ENCODE peak calls at places on chromosomes 2 and 18, in six cellular contexts. V is endothelial cell; I is effector CD8-positive, alpha-beta T cell; D is ascending aorta; N is AG09319; S is left lobe of liver. M is an unnamed sample.

GRCh38 chr2:69143726-69144360 is 130.9 kb downstream of the ANTXR1 start:
- DNase-seq in V (no peak), D (no peak), S (no peak), N (no peak), I (no peak), M (no peak)

GRCh38 chr2:109264595-109265328 is 135.8 kb downstream of the SH3RF3 start:
- DNase-seq in D (no peak), I (no peak), S (no peak), V (no peak), N (peak; percentile 61), M (no peak)

GRCh38 chr2:15737314-15738224 is 145.9 kb downstream of the DDX1 start:
- DNase-seq in I (no peak), V (no peak), N (no peak), S (no peak), D (no peak), M (no peak)

GRCh38 chr2:73071452-73072399 is at the start of gene SFXN5:
- DNase-seq in N (peak; percentile 68), D (peak; percentile 97), V (peak; percentile 92), I (peak; percentile 80), S (peak; percentile 96), M (peak; percentile 69)

GRCh38 chr18:45316127-45316526 is 299.1 kb upstream of the SLC14A2 start:
- DNase-seq in V (no peak), D (no peak), S (no peak), I (no peak), N (no peak), M (no peak)

GRCh38 chr2:70546885-70547284 is 6.7 kb downstream of the TGFA start:
- DNase-seq in V (no peak), N (no peak), I (no peak), S (no peak), D (no peak), M (no peak)

GRCh38 chr2:144086965-144087364 is 433.0 kb downstream of the ZEB2 start:
- DNase-seq in D (no peak), S (no peak), N (no peak), I (no peak), V (no peak), M (no peak)

GRCh38 chr18:72107647-72108046 is 436.5 kb downstream of the CBLN2 start:
- DNase-seq in V (no peak), S (no peak), I (no peak), D (no peak), N (no peak), M (no peak)

GRCh38 chr18:75200071-75200470 is 8.9 kb downstream of the PTGR3 start:
- DNase-seq in S (no peak), I (no peak), V (no peak), D (no peak), N (no peak), M (no peak)

GRCh38 chr2:12047761-12048160 is 301.3 kb downstream of the LPIN1 start:
- DNase-seq in N (no peak), V (no peak), D (no peak), S (no peak), I (no peak), M (no peak)

GRCh38 chr2:96508521-96509113 is 3.5 kb upstream of the NEURL3 start:
- DNase-seq in S (no peak), I (no peak), N (no peak), D (peak; percentile 63), V (no peak), M (no peak)

GRCh38 chr2:149921911-149922616 is 334.5 kb upstream of the MMADHC start:
- DNase-seq in V (no peak), S (no peak), D (no peak), N (no peak), I (no peak), M (no peak)

GRCh38 chr2:54574107-54574859 is 118.2 kb downstream of the SPTBN1 start:
- DNase-seq in N (no peak), V (no peak), I (peak; percentile 45), D (no peak), S (no peak), M (no peak)

GRCh38 chr2:174612960-174613359 is 15.4 kb upstream of the WIPF1 start:
- DNase-seq in V (no peak), N (no peak), D (no peak), S (no peak), I (no peak), M (no peak)

GRCh38 chr2:60484080-60484737 is 69.2 kb downstream of the BCL11A start:
- DNase-seq in S (no peak), N (peak; percentile 24), I (no peak), D (peak; percentile 59), V (no peak), M (no peak)

GRCh38 chr2:161250864-161251436 is 57.3 kb upstream of the PSMD14 start:
- DNase-seq in D (no peak), N (no peak), S (no peak), V (peak; percentile 25), I (no peak), M (no peak)

GRCh38 chr18:2854871-2855270 is 8.1 kb downstream of the EMILIN2 start:
- DNase-seq in V (no peak), S (peak; percentile 22), I (no peak), N (no peak), D (no peak), M (no peak)

GRCh38 chr2:42337356-42337820 is 23.6 kb downstream of the COX7A2L start:
- DNase-seq in N (no peak), S (no peak), I (no peak), V (no peak), D (no peak), M (no peak)

GRCh38 chr18:24198461-24198860 is 59.6 kb downstream of the CABYR start:
- DNase-seq in N (no peak), I (no peak), V (no peak), S (peak; percentile 75), D (no peak), M (no peak)

GRCh38 chr2:207254526-207255464 is 89.0 kb upstream of the KLF7 start:
- DNase-seq in N (no peak), V (no peak), D (peak; percentile 58), S (no peak), I (no peak), M (no peak)

GRCh38 chr2:112724611-112725525 is 4.0 kb downstream of the NT5DC4 start:
- DNase-seq in S (no peak), D (no peak), N (no peak), V (peak; percentile 50), I (no peak), M (no peak)

GRCh38 chr2:134780977-134781376 is 57.4 kb upstream of the ACMSD start:
- DNase-seq in I (no peak), S (no peak), D (no peak), V (no peak), N (no peak), M (no peak)

GRCh38 chr2:219042750-219043149 is 1.4 kb upstream of the CFAP65 start:
- DNase-seq in I (no peak), D (no peak), S (no peak), V (no peak), N (no peak), M (no peak)

GRCh38 chr2:40668435-40668834 is 216.5 kb upstream of the SLC8A1 start:
- DNase-seq in I (no peak), N (no peak), S (no peak), D (no peak), V (no peak), M (no peak)

GRCh38 chr18:23920054-23920453 is 94.5 kb upstream of the TTC39C start:
- DNase-seq in S (no peak), V (no peak), N (no peak), I (no peak), D (no peak), M (no peak)

GRCh38 chr2:26900831-26901321 is 52.9 kb downstream of the DPYSL5 start:
- DNase-seq in I (no peak), V (no peak), D (no peak), S (no peak), N (no peak), M (no peak)

GRCh38 chr2:43293744-43294695 is 67.6 kb upstream of the ZFP36L2 start:
- DNase-seq in V (no peak), N (peak; percentile 94), S (peak; percentile 50), I (no peak), D (peak; percentile 83), M (peak; percentile 5)

M was measured in stimulated activated CD8-positive, alpha-beta memory T cell treated with anti-CD3 and anti-CD28 coated beads, Interleukin-4, amount 100 ng/mL, for 1 hour.